ENCODE peak calls at places on chromosomes 12 and 14, in eight cellular contexts. One of them, this sample, is unnamed.

GRCh38 chr12:47165934-47166333 is 86.2 kb upstream of the AMIGO2 start:
- DNase-seq in K562: no peak
- DNase-seq in ovary: peak; percentile 47
- DNase-seq in GM23338: no peak
- DNase-seq in GM10248: no peak
- DNase-seq in brain microvascular endothelial cell: no peak
- DNase-seq in psoas muscle: no peak
- DNase-seq in nephron progenitor cell: peak; percentile 27
- DNase-seq in this sample: peak; percentile 74

GRCh38 chr12:121513464-121514183 is 67.2 kb downstream of the KDM2B start:
- DNase-seq in brain microvascular endothelial cell: no peak
- DNase-seq in GM10248: peak; percentile 88
- DNase-seq in psoas muscle: no peak
- DNase-seq in GM23338: peak; percentile 82
- DNase-seq in K562: peak; percentile 99
- DNase-seq in ovary: peak; percentile 28
- DNase-seq in nephron progenitor cell: peak; percentile 58
- DNase-seq in this sample: no peak

GRCh38 chr12:112180422-112180821 is 55.1 kb downstream of the TRAFD1 start:
- DNase-seq in ovary: no peak
- DNase-seq in brain microvascular endothelial cell: no peak
- DNase-seq in GM23338: no peak
- DNase-seq in GM10248: no peak
- DNase-seq in K562: no peak
- DNase-seq in nephron progenitor cell: no peak
- DNase-seq in psoas muscle: no peak
- DNase-seq in this sample: no peak

GRCh38 chr14:101234588-101234937 is 326.7 kb upstream of the DIO3 start:
- DNase-seq in brain microvascular endothelial cell: no peak
- DNase-seq in GM10248: no peak
- DNase-seq in nephron progenitor cell: no peak
- DNase-seq in psoas muscle: no peak
- DNase-seq in ovary: no peak
- DNase-seq in GM23338: no peak
- DNase-seq in K562: no peak
- DNase-seq in this sample: no peak

GRCh38 chr14:76647699-76648298 is 113.5 kb upstream of the VASH1 start:
- DNase-seq in ovary: no peak
- DNase-seq in psoas muscle: no peak
- DNase-seq in GM23338: peak; percentile 90
- DNase-seq in GM10248: peak; percentile 69
- DNase-seq in nephron progenitor cell: peak; percentile 35
- DNase-seq in brain microvascular endothelial cell: peak; percentile 29
- DNase-seq in K562: peak; percentile 54
- DNase-seq in this sample: no peak

GRCh38 chr14:99481745-99482099 is 513 bp downstream of the CCNK start:
- DNase-seq in nephron progenitor cell: no peak
- DNase-seq in GM10248: no peak
- DNase-seq in GM23338: peak; percentile 33
- DNase-seq in ovary: no peak
- DNase-seq in K562: peak; percentile 12
- DNase-seq in psoas muscle: no peak
- DNase-seq in brain microvascular endothelial cell: peak; percentile 18
- DNase-seq in this sample: no peak

GRCh38 chr14:88470542-88471440 is 84.0 kb downstream of the PTPN21 start:
- DNase-seq in brain microvascular endothelial cell: no peak
- DNase-seq in K562: no peak
- DNase-seq in GM23338: no peak
- DNase-seq in ovary: no peak
- DNase-seq in psoas muscle: no peak
- DNase-seq in nephron progenitor cell: no peak
- DNase-seq in GM10248: no peak
- DNase-seq in this sample: no peak

GRCh38 chr12:122394626-122395194 is 27.8 kb downstream of the CLIP1 start:
- DNase-seq in psoas muscle: peak; percentile 66
- DNase-seq in GM10248: no peak
- DNase-seq in brain microvascular endothelial cell: no peak
- DNase-seq in ovary: no peak
- DNase-seq in nephron progenitor cell: no peak
- DNase-seq in K562: no peak
- DNase-seq in GM23338: no peak
- DNase-seq in this sample: no peak

GRCh38 chr12:105064564-105065222 is 19.6 kb downstream of the ALDH1L2 start:
- DNase-seq in nephron progenitor cell: peak; percentile 36
- DNase-seq in psoas muscle: no peak
- DNase-seq in GM23338: peak; percentile 16
- DNase-seq in ovary: no peak
- DNase-seq in K562: no peak
- DNase-seq in brain microvascular endothelial cell: no peak
- DNase-seq in GM10248: no peak
- DNase-seq in this sample: no peak

GRCh38 chr12:46260913-46261476 is 7.8 kb downstream of the SLC38A1 start:
- DNase-seq in psoas muscle: no peak
- DNase-seq in nephron progenitor cell: no peak
- DNase-seq in GM23338: no peak
- DNase-seq in brain microvascular endothelial cell: no peak
- DNase-seq in K562: no peak
- DNase-seq in ovary: no peak
- DNase-seq in GM10248: no peak
- DNase-seq in this sample: no peak

GRCh38 chr14:100982356-100982755 is 78.8 kb upstream of the RTL1 start:
- DNase-seq in ovary: no peak
- DNase-seq in K562: no peak
- DNase-seq in psoas muscle: no peak
- DNase-seq in GM23338: no peak
- DNase-seq in GM10248: no peak
- DNase-seq in brain microvascular endothelial cell: no peak
- DNase-seq in nephron progenitor cell: no peak
- DNase-seq in this sample: no peak

GRCh38 chr12:65835256-65835655 is 11.0 kb downstream of the HMGA2 start:
- DNase-seq in ovary: no peak
- DNase-seq in GM10248: no peak
- DNase-seq in GM23338: no peak
- DNase-seq in psoas muscle: no peak
- DNase-seq in brain microvascular endothelial cell: no peak
- DNase-seq in K562: no peak
- DNase-seq in nephron progenitor cell: no peak
- DNase-seq in this sample: no peak

GRCh38 chr14:102616318-102616717 is 23.9 kb downstream of the RCOR1 start:
- DNase-seq in brain microvascular endothelial cell: no peak
- DNase-seq in ovary: no peak
- DNase-seq in GM23338: no peak
- DNase-seq in GM10248: no peak
- DNase-seq in K562: no peak
- DNase-seq in psoas muscle: no peak
- DNase-seq in nephron progenitor cell: no peak
- DNase-seq in this sample: no peak

GRCh38 chr14:62289471-62289870 is 527.3 kb downstream of the SNAPC1 start:
- DNase-seq in psoas muscle: no peak
- DNase-seq in ovary: no peak
- DNase-seq in GM23338: no peak
- DNase-seq in K562: no peak
- DNase-seq in nephron progenitor cell: no peak
- DNase-seq in GM10248: no peak
- DNase-seq in brain microvascular endothelial cell: no peak
- DNase-seq in this sample: no peak

GRCh38 chr12:66684222-66684621 is 5.3 kb upstream of the GRIP1 start:
- DNase-seq in nephron progenitor cell: no peak
- DNase-seq in GM10248: no peak
- DNase-seq in psoas muscle: no peak
- DNase-seq in brain microvascular endothelial cell: no peak
- DNase-seq in GM23338: no peak
- DNase-seq in ovary: no peak
- DNase-seq in K562: no peak
- DNase-seq in this sample: no peak

GRCh38 chr12:14874882-14875281 is 10.8 kb downstream of the MGP start:
- DNase-seq in psoas muscle: no peak
- DNase-seq in ovary: no peak
- DNase-seq in GM10248: no peak
- DNase-seq in K562: no peak
- DNase-seq in GM23338: no peak
- DNase-seq in nephron progenitor cell: no peak
- DNase-seq in brain microvascular endothelial cell: no peak
- DNase-seq in this sample: no peak

GRCh38 chr14:65229431-65230286 is 127.3 kb upstream of the MAX start:
- DNase-seq in psoas muscle: no peak
- DNase-seq in GM10248: peak; percentile 41
- DNase-seq in GM23338: peak; percentile 71
- DNase-seq in brain microvascular endothelial cell: no peak
- DNase-seq in K562: peak; percentile 21
- DNase-seq in ovary: peak; percentile 27
- DNase-seq in nephron progenitor cell: peak; percentile 29
- DNase-seq in this sample: peak; percentile 20

GRCh38 chr12:56346663-56347062 is 8.0 kb downstream of the IL23A start:
- DNase-seq in nephron progenitor cell: no peak
- DNase-seq in GM23338: peak; percentile 64
- DNase-seq in brain microvascular endothelial cell: no peak
- DNase-seq in K562: no peak
- DNase-seq in ovary: no peak
- DNase-seq in GM10248: no peak
- DNase-seq in psoas muscle: no peak
- DNase-seq in this sample: no peak

GRCh38 chr14:93331375-93332031 is 1.3 kb downstream of the BTBD7 start:
- DNase-seq in psoas muscle: peak; percentile 31
- DNase-seq in nephron progenitor cell: no peak
- DNase-seq in K562: no peak
- DNase-seq in brain microvascular endothelial cell: no peak
- DNase-seq in ovary: no peak
- DNase-seq in GM10248: no peak
- DNase-seq in GM23338: no peak
- DNase-seq in this sample: no peak

GRCh38 chr14:93330609-93331000 is 2.2 kb downstream of the BTBD7 start:
- DNase-seq in K562: no peak
- DNase-seq in psoas muscle: no peak
- DNase-seq in GM10248: no peak
- DNase-seq in nephron progenitor cell: no peak
- DNase-seq in GM23338: no peak
- DNase-seq in ovary: no peak
- DNase-seq in brain microvascular endothelial cell: no peak
- DNase-seq in this sample: no peak

GRCh38 chr14:93332032-93332852 is 594 bp downstream of the BTBD7 start:
- DNase-seq in K562: peak; percentile 71
- DNase-seq in GM10248: peak; percentile 77
- DNase-seq in GM23338: peak; percentile 74
- DNase-seq in brain microvascular endothelial cell: no peak
- DNase-seq in ovary: no peak
- DNase-seq in nephron progenitor cell: peak; percentile 77
- DNase-seq in psoas muscle: peak; percentile 63
- DNase-seq in this sample: peak; percentile 77

GRCh38 chr14:93333631-93334095 is 827 bp upstream of the BTBD7 start:
- DNase-seq in nephron progenitor cell: no peak
- DNase-seq in psoas muscle: no peak
- DNase-seq in GM10248: no peak
- DNase-seq in ovary: no peak
- DNase-seq in GM23338: no peak
- DNase-seq in brain microvascular endothelial cell: no peak
- DNase-seq in K562: no peak
- DNase-seq in this sample: no peak

GRCh38 chr14:93332853-93333630 is at the start of gene BTBD7:
- DNase-seq in K562: peak; percentile 88
- DNase-seq in GM23338: peak; percentile 97
- DNase-seq in GM10248: peak; percentile 98
- DNase-seq in nephron progenitor cell: peak; percentile 97
- DNase-seq in psoas muscle: peak; percentile 97
- DNase-seq in ovary: peak; percentile 93
- DNase-seq in brain microvascular endothelial cell: peak; percentile 91
- DNase-seq in this sample: peak; percentile 95
- TF ChIP-seq CTCF in K562: peak; percentile 2
- TF ChIP-seq CTCF in GM23338: no peak
- TF ChIP-seq CTCF in GM10248: no peak
- TF ChIP-seq CTCF in nephron progenitor cell: no peak
- TF ChIP-seq CTCF in psoas muscle: peak; percentile 18
- TF ChIP-seq CTCF in ovary: peak; percentile 27
- TF ChIP-seq CTCF in brain microvascular endothelial cell: peak; percentile 42
- TF ChIP-seq CTCF in this sample: no peak

GRCh38 chr12:101172316-101172715 is 37.7 kb downstream of the SLC5A8 start:
- DNase-seq in psoas muscle: no peak
- DNase-seq in brain microvascular endothelial cell: no peak
- DNase-seq in nephron progenitor cell: peak; percentile 16
- DNase-seq in GM23338: peak; percentile 86
- DNase-seq in GM10248: no peak
- DNase-seq in ovary: no peak
- DNase-seq in K562: peak; percentile 16
- DNase-seq in this sample: no peak
- TF ChIP-seq CTCF in psoas muscle: no peak
- TF ChIP-seq CTCF in brain microvascular endothelial cell: peak; percentile 67
- TF ChIP-seq CTCF in nephron progenitor cell: peak; percentile 25
- TF ChIP-seq CTCF in GM23338: peak; percentile 72
- TF ChIP-seq CTCF in GM10248: no peak
- TF ChIP-seq CTCF in ovary: no peak
- TF ChIP-seq CTCF in K562: peak; percentile 41
- TF ChIP-seq CTCF in this sample: no peak

DNA sequence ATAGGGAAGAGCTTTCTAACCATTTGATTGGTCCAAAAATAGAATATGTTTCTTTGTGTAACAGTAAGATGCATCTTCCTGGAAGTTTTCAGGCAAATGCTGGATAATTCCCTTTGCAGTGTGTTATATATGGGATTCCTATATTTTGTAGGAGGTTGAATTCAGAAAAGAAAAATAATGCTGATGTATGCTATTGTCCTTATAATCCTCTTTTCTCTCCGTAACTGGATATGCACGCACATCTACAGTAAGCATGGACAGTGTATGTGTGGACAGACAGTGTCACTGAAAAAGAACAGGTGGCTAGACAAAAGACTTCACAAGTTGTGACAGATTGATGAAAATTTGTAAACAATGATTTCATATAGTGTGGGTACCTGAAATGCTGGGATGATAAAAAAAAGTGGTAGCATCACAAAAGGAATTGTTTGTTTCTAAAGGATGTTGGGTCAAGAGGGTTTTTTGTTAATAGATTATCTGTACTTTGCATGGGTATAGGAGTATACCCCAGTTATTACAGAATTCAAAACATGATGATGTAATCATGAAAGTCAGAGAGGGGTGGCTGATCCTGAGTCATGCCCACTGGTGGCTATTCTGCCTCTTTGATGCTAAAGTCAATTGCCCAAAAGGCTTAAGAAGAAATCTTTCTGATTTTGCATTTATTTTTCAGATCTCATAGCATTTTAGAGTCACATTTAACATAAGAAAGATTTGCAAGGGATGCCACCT is 160.7 kb upstream of the TMTC1 start:
- DNase-seq in GM10248: no peak
- DNase-seq in nephron progenitor cell: no peak
- DNase-seq in brain microvascular endothelial cell: no peak
- DNase-seq in K562: no peak
- DNase-seq in GM23338: no peak
- DNase-seq in ovary: no peak
- DNase-seq in psoas muscle: no peak
- DNase-seq in this sample: no peak
- TF ChIP-seq CTCF in GM10248: no peak
- TF ChIP-seq CTCF in nephron progenitor cell: no peak
- TF ChIP-seq CTCF in brain microvascular endothelial cell: no peak
- TF ChIP-seq CTCF in K562: no peak
- TF ChIP-seq CTCF in GM23338: no peak
- TF ChIP-seq CTCF in ovary: no peak
- TF ChIP-seq CTCF in psoas muscle: no peak
- TF ChIP-seq CTCF in this sample: no peak

GRCh38 chr12:1544991-1545700 is 49.2 kb downstream of the FBXL14 start:
- DNase-seq in brain microvascular endothelial cell: no peak
- DNase-seq in psoas muscle: peak; percentile 36
- DNase-seq in nephron progenitor cell: no peak
- DNase-seq in GM10248: no peak
- DNase-seq in K562: no peak
- DNase-seq in ovary: no peak
- DNase-seq in GM23338: peak; percentile 47
- DNase-seq in this sample: no peak
- TF ChIP-seq CTCF in brain microvascular endothelial cell: peak; percentile 45
- TF ChIP-seq CTCF in psoas muscle: peak; percentile 15
- TF ChIP-seq CTCF in nephron progenitor cell: no peak
- TF ChIP-seq CTCF in GM10248: no peak
- TF ChIP-seq CTCF in K562: no peak
- TF ChIP-seq CTCF in ovary: no peak
- TF ChIP-seq CTCF in GM23338: peak; percentile 44
- TF ChIP-seq CTCF in this sample: no peak